ENCODE peak calls at places on chromosome 2, in four cellular contexts. One of them, this sample, is unnamed.

GRCh38 chr2:132416080-132416911 is at the start of gene GPR39:
- DNase-seq in OCI-LY7: no peak
- DNase-seq in neural progenitor cell: peak; percentile 76
- DNase-seq in K562: no peak
- DNase-seq in this sample: peak; percentile 59

GRCh38 chr2:171670655-171671054 is 16.6 kb upstream of the DYNC1I2 start:
- DNase-seq in OCI-LY7: no peak
- DNase-seq in neural progenitor cell: no peak
- DNase-seq in K562: no peak
- DNase-seq in this sample: no peak

GRCh38 chr2:75142081-75142480 is 57.2 kb downstream of the TACR1 start:
- DNase-seq in OCI-LY7: no peak
- DNase-seq in neural progenitor cell: no peak
- DNase-seq in K562: no peak
- DNase-seq in this sample: no peak

GRCh38 chr2:77767388-77768076 is 245.4 kb upstream of the LRRTM4 start:
- DNase-seq in OCI-LY7: no peak
- DNase-seq in neural progenitor cell: no peak
- DNase-seq in K562: no peak
- DNase-seq in this sample: no peak

GRCh38 chr2:46031124-46031523 is 266.1 kb upstream of the EPAS1 start:
- DNase-seq in OCI-LY7: no peak
- DNase-seq in neural progenitor cell: no peak
- DNase-seq in K562: no peak
- DNase-seq in this sample: no peak

GRCh38 chr2:217393585-217394032 is 533.7 kb upstream of the TNP1 start:
- DNase-seq in OCI-LY7: no peak
- DNase-seq in neural progenitor cell: no peak
- DNase-seq in K562: no peak
- DNase-seq in this sample: no peak

GRCh38 chr2:189199797-189200196 is 20.2 kb upstream of the COL5A2 start:
- DNase-seq in OCI-LY7: no peak
- DNase-seq in neural progenitor cell: no peak
- DNase-seq in K562: no peak
- DNase-seq in this sample: no peak

GRCh38 chr2:126749537-126749936 is 93.6 kb downstream of the GYPC start:
- DNase-seq in OCI-LY7: peak; percentile 51
- DNase-seq in neural progenitor cell: no peak
- DNase-seq in K562: no peak
- DNase-seq in this sample: no peak

GRCh38 chr2:81650048-81650971 is 1345.8 kb upstream of the LRRTM1 start:
- DNase-seq in OCI-LY7: no peak
- DNase-seq in neural progenitor cell: no peak
- DNase-seq in K562: no peak
- DNase-seq in this sample: no peak

GRCh38 chr2:55965966-55966365 is 42.4 kb upstream of the EFEMP1 start:
- DNase-seq in OCI-LY7: no peak
- DNase-seq in neural progenitor cell: no peak
- DNase-seq in K562: no peak
- DNase-seq in this sample: no peak

GRCh38 chr2:39728941-39729351 is 50.1 kb downstream of the THUMPD2 start:
- DNase-seq in OCI-LY7: peak; percentile 59
- DNase-seq in neural progenitor cell: peak; percentile 70
- DNase-seq in K562: peak; percentile 50
- DNase-seq in this sample: peak; percentile 58

GRCh38 chr2:207071820-207072219 is 93.9 kb downstream of the KLF7 start:
- DNase-seq in OCI-LY7: no peak
- DNase-seq in neural progenitor cell: no peak
- DNase-seq in K562: no peak
- DNase-seq in this sample: no peak

GRCh38 chr2:168084267-168084781 is 163.1 kb downstream of the STK39 start:
- DNase-seq in OCI-LY7: no peak
- DNase-seq in neural progenitor cell: peak; percentile 37
- DNase-seq in K562: no peak
- DNase-seq in this sample: peak; percentile 26

GRCh38 chr2:20917724-20918572 is 95.0 kb upstream of the LDAH start:
- DNase-seq in OCI-LY7: no peak
- DNase-seq in neural progenitor cell: peak; percentile 18
- DNase-seq in K562: no peak
- DNase-seq in this sample: no peak

GRCh38 chr2:46268986-46269385 is 28.2 kb upstream of the EPAS1 start:
- DNase-seq in OCI-LY7: no peak
- DNase-seq in neural progenitor cell: no peak
- DNase-seq in K562: no peak
- DNase-seq in this sample: no peak

GRCh38 chr2:212536385-212537310 is 2.0 kb downstream of the ERBB4 start:
- DNase-seq in OCI-LY7: no peak
- DNase-seq in neural progenitor cell: peak; percentile 88
- DNase-seq in K562: no peak
- DNase-seq in this sample: peak; percentile 12

GRCh38 chr2:233089851-233090250 is 29.7 kb downstream of the INPP5D start:
- DNase-seq in OCI-LY7: no peak
- DNase-seq in neural progenitor cell: no peak
- DNase-seq in K562: no peak
- DNase-seq in this sample: no peak

GRCh38 chr2:240182476-240182875 is 42.0 kb upstream of the OTOS start:
- DNase-seq in OCI-LY7: no peak
- DNase-seq in neural progenitor cell: no peak
- DNase-seq in K562: no peak
- DNase-seq in this sample: no peak

GRCh38 chr2:149537098-149537726 is 50.4 kb downstream of the MMADHC start:
- DNase-seq in OCI-LY7: no peak
- DNase-seq in neural progenitor cell: no peak
- DNase-seq in K562: no peak
- DNase-seq in this sample: no peak

GRCh38 chr2:169509230-169509917 is at the start of gene KLHL41:
- DNase-seq in OCI-LY7: no peak
- DNase-seq in neural progenitor cell: peak; percentile 57
- DNase-seq in K562: no peak
- DNase-seq in this sample: peak; percentile 30

GRCh38 chr2:45919711-45920111 is 268.2 kb downstream of the PRKCE start:
- DNase-seq in OCI-LY7: no peak
- DNase-seq in neural progenitor cell: no peak
- DNase-seq in K562: no peak
- DNase-seq in this sample: no peak

GRCh38 chr2:64274399-64275173 is 130.4 kb upstream of the PELI1 start:
- DNase-seq in OCI-LY7: no peak
- DNase-seq in neural progenitor cell: no peak
- DNase-seq in K562: no peak
- DNase-seq in this sample: no peak

GRCh38 chr2:31888550-31888949 is 122.3 kb downstream of the MEMO1 start:
- DNase-seq in OCI-LY7: no peak
- DNase-seq in neural progenitor cell: no peak
- DNase-seq in K562: no peak
- DNase-seq in this sample: no peak

GRCh38 chr2:136118819-136119716 is 1.1 kb upstream of the CXCR4 start:
- DNase-seq in OCI-LY7: peak; percentile 90
- DNase-seq in neural progenitor cell: peak; percentile 66
- DNase-seq in K562: peak; percentile 51
- DNase-seq in this sample: peak; percentile 66
- H3K4me3 ChIP-seq in OCI-LY7: peak overlapping the region; percentile 92
- H3K4me3 ChIP-seq in neural progenitor cell: peak overlapping the region; percentile 70
- H3K4me3 ChIP-seq in K562: no peak overlapping the region
- H3K4me3 ChIP-seq in this sample: peak overlapping the region; percentile 81

DNA sequence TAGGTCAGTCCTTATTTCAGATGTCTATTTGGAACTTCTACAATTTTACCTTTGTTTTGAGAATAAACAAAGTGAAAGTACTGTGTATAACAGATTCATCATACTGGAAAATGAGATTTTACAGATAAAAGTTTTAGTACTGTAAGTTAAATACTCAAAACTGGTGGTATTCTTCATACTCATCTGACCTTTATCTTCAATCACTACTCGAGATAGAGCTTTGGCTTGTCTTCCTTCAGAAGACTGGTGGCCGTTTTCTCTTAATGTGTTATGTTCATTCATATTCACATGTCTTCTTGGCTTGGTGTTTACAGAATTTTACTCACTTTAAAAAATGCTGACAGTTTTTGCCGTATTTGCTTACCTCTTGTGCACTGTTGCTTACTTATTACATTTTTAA is 2.1 kb downstream of the SPOPL start:
- DNase-seq in OCI-LY7: peak; percentile 37
- DNase-seq in neural progenitor cell: no peak
- DNase-seq in K562: no peak
- DNase-seq in this sample: no peak
- H3K27ac ChIP-seq in OCI-LY7: peak overlapping the region; percentile 89
- H3K27ac ChIP-seq in neural progenitor cell: no peak overlapping the region
- H3K27ac ChIP-seq in K562: no peak overlapping the region
- H3K27ac ChIP-seq in this sample: no peak overlapping the region

GRCh38 chr2:241216211-241216761 is 27.8 kb downstream of the ANO7 start:
- DNase-seq in OCI-LY7: no peak
- DNase-seq in neural progenitor cell: peak; percentile 50
- DNase-seq in K562: no peak
- DNase-seq in this sample: no peak

GRCh38 chr2:241218131-241219029 is 29.9 kb downstream of the ANO7 start:
- DNase-seq in OCI-LY7: peak; percentile 51
- DNase-seq in neural progenitor cell: peak; percentile 85
- DNase-seq in K562: peak; percentile 76
- DNase-seq in this sample: peak; percentile 55

GRCh38 chr2:241219856-241220356 is 31.4 kb downstream of the ANO7 start:
- DNase-seq in OCI-LY7: no peak
- DNase-seq in neural progenitor cell: no peak
- DNase-seq in K562: no peak
- DNase-seq in this sample: no peak

GRCh38 chr2:241217320-241218031 is 29.0 kb downstream of the ANO7 start:
- DNase-seq in OCI-LY7: peak; percentile 66
- DNase-seq in neural progenitor cell: peak; percentile 92
- DNase-seq in K562: peak; percentile 88
- DNase-seq in this sample: no peak

DNA sequence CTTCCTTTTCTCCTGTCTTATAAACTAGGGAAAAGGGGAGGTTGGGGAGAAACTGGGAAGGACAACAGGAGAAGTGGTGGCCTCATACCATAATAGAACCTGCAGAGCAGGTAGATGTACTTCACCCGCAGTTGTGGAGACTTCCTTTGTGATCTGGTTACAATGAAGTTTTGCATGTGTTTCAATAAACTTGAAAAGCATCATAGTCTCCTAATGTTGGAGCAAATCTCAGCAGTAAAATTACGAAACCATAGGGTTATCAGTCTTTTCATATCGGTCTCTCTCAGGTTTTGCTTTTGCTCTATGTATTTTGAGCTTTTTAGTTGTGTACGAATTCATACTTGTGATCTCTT is 30.5 kb downstream of the ANO7 start:
- DNase-seq in OCI-LY7: no peak
- DNase-seq in neural progenitor cell: no peak
- DNase-seq in K562: no peak
- DNase-seq in this sample: no peak
- H3K4me3 ChIP-seq in OCI-LY7: peak overlapping the region; percentile 53
- H3K4me3 ChIP-seq in neural progenitor cell: peak overlapping the region; percentile 63
- H3K4me3 ChIP-seq in K562: peak overlapping the region; percentile 54
- H3K4me3 ChIP-seq in this sample: peak overlapping the region; percentile 84

DNA sequence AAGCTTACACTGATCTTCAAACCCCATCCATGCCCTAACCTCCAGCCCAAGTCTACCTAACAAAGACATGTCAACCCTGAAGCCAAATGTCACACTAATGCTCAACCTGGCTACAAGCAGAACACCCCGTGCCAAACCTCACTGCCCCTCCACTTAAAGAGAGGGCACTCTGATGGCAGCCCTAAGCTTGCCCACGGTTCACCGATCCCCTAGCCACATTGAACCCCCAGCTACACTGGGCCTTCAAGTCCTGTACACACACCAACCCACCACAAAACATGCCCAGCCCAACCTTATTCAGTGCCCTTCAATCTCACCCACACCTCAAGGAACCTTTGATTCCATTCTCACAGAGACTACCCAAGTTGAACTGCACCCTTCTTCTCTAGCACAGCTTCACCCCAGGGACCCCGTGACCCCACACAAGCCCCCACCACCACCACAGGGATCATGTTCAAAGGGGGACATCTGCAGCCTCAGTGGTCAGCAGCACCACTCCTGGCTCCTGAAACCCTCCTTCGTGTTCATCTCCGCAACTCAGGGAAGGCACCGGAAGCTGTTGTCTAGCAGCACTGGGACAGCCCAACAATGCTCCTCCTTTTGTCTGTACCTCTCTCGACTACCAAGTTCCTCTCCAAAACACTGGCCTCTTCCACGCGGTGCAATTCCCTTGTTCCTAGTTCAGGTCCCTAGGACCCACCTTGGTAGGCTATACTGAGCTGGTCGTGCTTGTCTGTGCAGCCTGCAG is 218.8 kb downstream of the CYP26B1 start:
- DNase-seq in OCI-LY7: no peak
- DNase-seq in neural progenitor cell: no peak
- DNase-seq in K562: no peak
- DNase-seq in this sample: peak; percentile 2
- H3K27ac ChIP-seq in OCI-LY7: no peak overlapping the region
- H3K27ac ChIP-seq in neural progenitor cell: no peak overlapping the region
- H3K27ac ChIP-seq in K562: no peak overlapping the region
- H3K27ac ChIP-seq in this sample: no peak overlapping the region

DNA sequence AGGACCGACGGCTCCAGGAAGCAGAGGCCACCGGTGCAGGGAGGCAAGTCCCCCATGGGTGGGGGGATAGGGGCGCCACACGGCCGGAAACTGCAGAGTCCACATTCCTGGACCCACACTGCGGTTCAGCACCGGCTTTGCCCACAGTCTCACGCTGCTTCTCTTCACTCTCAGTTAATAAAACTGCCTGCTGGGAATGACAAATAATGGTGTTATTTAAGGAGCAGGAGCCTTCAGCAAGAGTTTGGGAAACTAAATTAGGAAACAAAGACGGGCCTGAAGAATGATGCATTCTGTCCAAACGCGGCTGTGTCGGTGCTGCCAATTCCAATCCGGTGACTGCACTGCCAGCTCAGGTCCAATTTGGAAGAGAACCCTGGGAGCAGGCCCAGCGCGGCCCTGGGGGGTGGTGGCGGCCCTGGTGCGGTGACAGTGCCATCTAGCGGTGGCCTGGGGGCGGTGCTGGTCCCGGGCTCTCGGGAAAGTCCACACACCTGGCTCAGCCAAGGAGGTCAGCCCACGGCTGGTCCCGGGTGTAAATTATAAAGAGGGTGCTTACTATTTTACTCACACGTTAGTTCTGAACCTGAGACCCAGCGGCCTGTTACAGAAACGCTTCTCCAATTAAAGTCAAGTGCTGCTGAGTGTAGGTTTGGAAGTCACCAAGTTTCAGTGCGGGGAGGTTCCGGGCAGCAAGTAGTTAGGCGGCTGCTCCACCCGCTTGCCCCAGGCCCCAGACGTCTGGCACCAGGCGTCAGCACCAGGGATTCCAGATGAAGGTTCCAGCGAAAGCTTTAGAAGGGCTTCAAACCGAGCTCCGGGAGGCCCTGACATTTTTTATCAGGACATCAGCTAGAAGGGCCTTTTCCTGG is 73.2 kb upstream of the PXDN start:
- DNase-seq in OCI-LY7: peak; percentile 19
- DNase-seq in neural progenitor cell: peak; percentile 70
- DNase-seq in K562: peak; percentile 90
- DNase-seq in this sample: peak; percentile 74
- H3K4me3 ChIP-seq in OCI-LY7: no peak overlapping the region
- H3K4me3 ChIP-seq in neural progenitor cell: no peak overlapping the region
- H3K4me3 ChIP-seq in K562: no peak overlapping the region
- H3K4me3 ChIP-seq in this sample: no peak overlapping the region

This sample was measured in WERI-Rb-1.